ENCODE peak calls at places on chromosomes 2 and 18, in five cellular contexts. R, Z, P, X and T are unnamed samples.

GRCh38 chr2:76517238-76517909 is 806.7 kb upstream of the GCFC2 start:
- DNase-seq in R (no peak), Z (no peak), P (no peak), X (no peak), T (no peak)

GRCh38 chr2:175840261-175840660 is 161.8 kb downstream of the LNPK start:
- DNase-seq in R (no peak), Z (no peak), P (no peak), X (no peak), T (no peak)

GRCh38 chr2:228986961-228987360 is 284.1 kb downstream of the PID1 start:
- DNase-seq in R (no peak), Z (no peak), P (no peak), X (no peak), T (no peak)

GRCh38 chr2:177784449-177784845 is 288.1 kb downstream of the PDE11A start:
- DNase-seq in R (no peak), Z (no peak), P (no peak), X (no peak), T (no peak)

GRCh38 chr2:57516740-57517340 is 529.8 kb upstream of the VRK2 start:
- DNase-seq in R (peak), Z (no peak), P (peak), X (peak), T (peak)

GRCh38 chr2:119937680-119938079 is 75.2 kb upstream of the EPB41L5 start:
- DNase-seq in R (no peak), Z (no peak), P (no peak), X (no peak), T (no peak)

GRCh38 chr2:196725218-196725617 is 74.3 kb downstream of the GTF3C3 start:
- DNase-seq in R (no peak), Z (no peak), P (no peak), X (no peak), T (no peak)

GRCh38 chr18:44687421-44687820 is 6.7 kb downstream of the SETBP1 start:
- DNase-seq in R (no peak), Z (no peak), P (no peak), X (no peak), T (no peak)